ENCODE peak calls at places on chromosomes 16 and 17, in ten cellular contexts. H, T, C, Z, S, I, G, Y, E and N are unnamed samples.
A peak's percentile ranks its signal among the peaks of the same experiment; 100 is the strongest.

GRCh38 chr16:51989637-51990230 is 557.2 kb downstream of the TOX3 start:
- DNase-seq in H (no peak), T (no peak), C (no peak), Z (no peak), S (no peak), I (no peak), G (no peak), Y (no peak), E (peak; percentile 23), N (no peak)

GRCh38 chr16:16027728-16028310 is 78.4 kb downstream of the ABCC1 start:
- DNase-seq in H (no peak), T (no peak), C (no peak), Z (no peak), S (no peak), I (no peak), G (no peak), Y (no peak), E (no peak), N (no peak)

GRCh38 chr17:42798383-42799380 is at the start of the genes CNTD1 and COA3:
- DNase-seq in H (peak; percentile 82), T (peak; percentile 89), C (peak; percentile 91), Z (peak; percentile 88), S (peak; percentile 93), I (peak; percentile 79), G (peak; percentile 72), Y (peak; percentile 90), E (peak; percentile 79), N (peak; percentile 84)

GRCh38 chr16:46747777-46748651 is at the start of gene MYLK3:
- DNase-seq in H (no peak), T (peak; percentile 66), C (no peak), Z (peak; percentile 76), S (no peak), I (no peak), G (no peak), Y (peak; percentile 46), E (no peak), N (no peak)

GRCh38 chr17:69142473-69142802 is 743 bp upstream of the ABCA6 start:
- DNase-seq in H (peak; percentile 31), T (no peak), C (no peak), Z (no peak), S (no peak), I (no peak), G (no peak), Y (peak; percentile 90), E (no peak), N (no peak)

GRCh38 chr16:84596801-84597517 is 20.9 kb downstream of the COTL1 start:
- DNase-seq in H (no peak), T (no peak), C (no peak), Z (no peak), S (no peak), I (no peak), G (no peak), Y (no peak), E (no peak), N (no peak)

GRCh38 chr17:27984816-27985215 is 57.7 kb upstream of the NLK start:
- DNase-seq in H (no peak), T (no peak), C (peak; percentile 17), Z (peak; percentile 22), S (no peak), I (peak; percentile 53), G (no peak), Y (no peak), E (no peak), N (peak; percentile 22)

GRCh38 chr17:34760931-34761500 is 181.6 kb downstream of the TMEM132E start:
- DNase-seq in H (no peak), T (no peak), C (no peak), Z (no peak), S (no peak), I (no peak), G (no peak), Y (no peak), E (no peak), N (no peak)

GRCh38 chr16:13335894-13336293 is 434.5 kb downstream of the SHISA9 start:
- DNase-seq in H (no peak), T (no peak), C (no peak), Z (no peak), S (no peak), I (no peak), G (no peak), Y (no peak), E (no peak), N (no peak)

GRCh38 chr17:78128616-78129384 is at the start of gene TMC6:
- DNase-seq in H (no peak), T (no peak), C (no peak), Z (peak; percentile 62), S (peak; percentile 85), I (no peak), G (peak; percentile 86), Y (no peak), E (peak; percentile 59), N (no peak)

GRCh38 chr17:1767358-1767757 is 5.5 kb downstream of the SERPINF1 start:
- DNase-seq in H (no peak), T (no peak), C (peak; percentile 61), Z (no peak), S (no peak), I (no peak), G (no peak), Y (no peak), E (no peak), N (no peak)
- TF ChIP-seq CTCF in H (no peak), T (no peak), C (peak; percentile 27), Z (no peak), S (no peak), I (no peak), G (peak; percentile 25), Y (no peak), E (no peak), N (no peak)

DNA sequence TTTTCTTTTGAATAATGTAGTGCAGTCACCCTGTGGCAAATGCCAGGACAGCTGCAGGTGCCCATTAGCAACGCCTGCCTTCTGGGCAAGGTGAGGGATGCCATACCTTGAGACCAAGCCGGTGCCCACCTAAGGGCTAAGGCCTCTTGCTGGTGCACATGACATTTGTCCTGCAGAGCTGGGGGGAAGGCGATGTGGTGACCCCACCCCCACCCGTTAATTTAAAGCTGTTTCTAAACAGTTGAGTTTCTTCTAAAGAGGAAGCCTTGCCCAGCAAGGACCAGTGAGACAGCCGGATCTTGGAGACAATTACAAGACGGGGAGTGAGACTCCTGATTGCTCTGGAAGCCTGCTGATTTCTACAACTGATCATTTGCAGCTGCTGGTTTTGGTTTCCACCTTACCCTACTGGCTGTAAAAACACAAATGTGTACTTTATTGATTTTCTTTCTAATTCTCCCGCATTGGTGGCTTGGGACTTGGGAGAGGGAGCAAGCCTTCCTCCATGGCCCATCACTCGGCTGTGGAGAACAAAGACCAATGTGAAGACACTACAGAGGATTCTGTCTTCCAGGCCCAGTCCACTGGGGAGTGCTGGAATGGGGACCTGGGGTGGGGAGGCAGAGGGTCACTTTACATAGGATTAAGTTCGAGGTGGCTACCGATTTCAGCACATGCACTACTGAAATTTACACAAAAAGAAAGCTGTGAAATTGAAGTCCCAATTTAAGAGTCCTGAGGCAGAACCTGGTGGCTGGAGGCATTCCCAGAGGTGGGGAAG is 2.7 kb downstream of the CDK5R1 start:
- DNase-seq in H (no peak), T (no peak), C (no peak), Z (no peak), S (peak; percentile 21), I (no peak), G (no peak), Y (no peak), E (no peak), N (no peak)
- H3K4me3 ChIP-seq in H (no peak overlapping the region), T (no peak overlapping the region), C (no peak overlapping the region), Z (no peak overlapping the region), S (no peak overlapping the region), I (no peak overlapping the region), G (no peak overlapping the region), Y (no peak overlapping the region), E (no peak overlapping the region), N (no peak overlapping the region)

GRCh38 chr17:56217921-56218320 is 64.6 kb downstream of the ANKFN1 start:
- DNase-seq in H (peak; percentile 7), T (no peak), C (no peak), Z (no peak), S (no peak), I (no peak), G (no peak), Y (no peak), E (no peak), N (no peak)
- H3K36me3 ChIP-seq in H (no peaks in the 10 kb centered on the region), T (no peaks in the 10 kb centered on the region), C (no peaks in the 10 kb centered on the region), Z (no peaks in the 10 kb centered on the region), S (no peaks in the 10 kb centered on the region), I (no peaks in the 10 kb centered on the region), G (no peaks in the 10 kb centered on the region), Y (no peaks in the 10 kb centered on the region), E (no peaks in the 10 kb centered on the region), N (no peaks in the 10 kb centered on the region)

GRCh38 chr16:27323781-27324561 is 10.2 kb downstream of the IL4R start:
- DNase-seq in H (no peak), T (peak; percentile 54), C (no peak), Z (no peak), S (no peak), I (no peak), G (no peak), Y (no peak), E (no peak), N (peak; percentile 78)
- TF ChIP-seq CTCF in H (no peak), T (no peak), C (no peak), Z (no peak), S (no peak), I (no peak), G (no peak), Y (no peak), E (no peak), N (no peak)

GRCh38 chr16:55476625-55477533 is 2.1 kb upstream of the MMP2 start:
- DNase-seq in H (no peak), T (no peak), C (peak; percentile 67), Z (peak; percentile 65), S (no peak), I (no peak), G (no peak), Y (no peak), E (no peak), N (no peak)

GRCh38 chr16:55473584-55473983 is 5.4 kb upstream of the MMP2 start:
- DNase-seq in H (no peak), T (no peak), C (no peak), Z (no peak), S (no peak), I (no peak), G (no peak), Y (no peak), E (no peak), N (no peak)

GRCh38 chr16:55471448-55472097 is 7.4 kb upstream of the MMP2 start:
- DNase-seq in H (peak; percentile 92), T (peak; percentile 38), C (no peak), Z (no peak), S (no peak), I (no peak), G (no peak), Y (peak; percentile 81), E (no peak), N (no peak)

GRCh38 chr16:55475919-55476318 is 3.1 kb upstream of the MMP2 start:
- DNase-seq in H (no peak), T (no peak), C (peak; percentile 21), Z (no peak), S (no peak), I (peak; percentile 74), G (no peak), Y (peak; percentile 34), E (no peak), N (no peak)

GRCh38 chr16:55474821-55475220 is 4.2 kb upstream of the MMP2 start:
- DNase-seq in H (no peak), T (no peak), C (no peak), Z (no peak), S (no peak), I (no peak), G (no peak), Y (no peak), E (no peak), N (no peak)
- H3K4me3 ChIP-seq in H (no peak overlapping the region), T (no peak overlapping the region), C (no peak overlapping the region), Z (no peak overlapping the region), S (no peak overlapping the region), I (no peak overlapping the region), G (no peak overlapping the region), Y (no peak overlapping the region), E (no peak overlapping the region), N (no peak overlapping the region)